ENCODE peak calls at places on chromosomes 7 and 10, in five cellular contexts. One of them, this sample, is unnamed.

GRCh38 chr10:50622497-50623298 is 1.1 kb downstream of the SGMS1 start:
- DNase-seq in GM13976: peak
- DNase-seq in NCI-H1694 treated with DMSO at 0.1 percent for 48 hours: no peak
- DNase-seq in NCI-H1105: no peak
- DNase-seq in stimulated activated CD4-positive, alpha-beta T cell treated with anti-CD3 and anti-CD28 coated beads, Interleukin-4, amount 100 ng/mL, for 1 hour: peak
- DNase-seq in this sample: no peak

GRCh38 chr7:157016352-157017041 is 6.0 kb upstream of the MNX1 start:
- DNase-seq in GM13976: peak
- DNase-seq in NCI-H1694 treated with DMSO at 0.1 percent for 48 hours: no peak
- DNase-seq in NCI-H1105: no peak
- DNase-seq in stimulated activated CD4-positive, alpha-beta T cell treated with anti-CD3 and anti-CD28 coated beads, Interleukin-4, amount 100 ng/mL, for 1 hour: no peak
- DNase-seq in this sample: no peak

GRCh38 chr10:7559447-7559846 is 107.3 kb downstream of the ITIH5 start:
- DNase-seq in GM13976: no peak
- DNase-seq in NCI-H1694 treated with DMSO at 0.1 percent for 48 hours: no peak
- DNase-seq in NCI-H1105: no peak
- DNase-seq in stimulated activated CD4-positive, alpha-beta T cell treated with anti-CD3 and anti-CD28 coated beads, Interleukin-4, amount 100 ng/mL, for 1 hour: no peak
- DNase-seq in this sample: no peak

GRCh38 chr10:44993922-44994751 is 6.6 kb upstream of the ZNF22 start:
- DNase-seq in GM13976: no peak
- DNase-seq in NCI-H1694 treated with DMSO at 0.1 percent for 48 hours: no peak
- DNase-seq in NCI-H1105: no peak
- DNase-seq in stimulated activated CD4-positive, alpha-beta T cell treated with anti-CD3 and anti-CD28 coated beads, Interleukin-4, amount 100 ng/mL, for 1 hour: no peak
- DNase-seq in this sample: no peak

GRCh38 chr10:86828145-86828544 is 71.7 kb downstream of the BMPR1A start:
- DNase-seq in GM13976: no peak
- DNase-seq in NCI-H1694 treated with DMSO at 0.1 percent for 48 hours: no peak
- DNase-seq in NCI-H1105: no peak
- DNase-seq in stimulated activated CD4-positive, alpha-beta T cell treated with anti-CD3 and anti-CD28 coated beads, Interleukin-4, amount 100 ng/mL, for 1 hour: no peak
- DNase-seq in this sample: no peak

GRCh38 chr10:101694056-101694673 is 805 bp downstream of the FBXW4 start:
- DNase-seq in GM13976: peak
- DNase-seq in NCI-H1694 treated with DMSO at 0.1 percent for 48 hours: no peak
- DNase-seq in NCI-H1105: no peak
- DNase-seq in stimulated activated CD4-positive, alpha-beta T cell treated with anti-CD3 and anti-CD28 coated beads, Interleukin-4, amount 100 ng/mL, for 1 hour: peak
- DNase-seq in this sample: no peak

GRCh38 chr7:121530251-121531174 is 134.4 kb upstream of the FAM3C start:
- DNase-seq in GM13976: peak
- DNase-seq in NCI-H1694 treated with DMSO at 0.1 percent for 48 hours: no peak
- DNase-seq in NCI-H1105: no peak
- DNase-seq in stimulated activated CD4-positive, alpha-beta T cell treated with anti-CD3 and anti-CD28 coated beads, Interleukin-4, amount 100 ng/mL, for 1 hour: peak
- DNase-seq in this sample: peak

GRCh38 chr7:50206521-50207250 is 97.8 kb upstream of the IKZF1 start:
- DNase-seq in GM13976: no peak
- DNase-seq in NCI-H1694 treated with DMSO at 0.1 percent for 48 hours: no peak
- DNase-seq in NCI-H1105: no peak
- DNase-seq in stimulated activated CD4-positive, alpha-beta T cell treated with anti-CD3 and anti-CD28 coated beads, Interleukin-4, amount 100 ng/mL, for 1 hour: peak
- DNase-seq in this sample: no peak

GRCh38 chr10:1432161-1432560 is 305.2 kb downstream of the ADARB2 start:
- DNase-seq in GM13976: no peak
- DNase-seq in NCI-H1694 treated with DMSO at 0.1 percent for 48 hours: no peak
- DNase-seq in NCI-H1105: no peak
- DNase-seq in stimulated activated CD4-positive, alpha-beta T cell treated with anti-CD3 and anti-CD28 coated beads, Interleukin-4, amount 100 ng/mL, for 1 hour: no peak
- DNase-seq in this sample: no peak

GRCh38 chr7:96664793-96665192 is 44.9 kb downstream of the SEM1 start:
- DNase-seq in GM13976: no peak
- DNase-seq in NCI-H1694 treated with DMSO at 0.1 percent for 48 hours: no peak
- DNase-seq in NCI-H1105: no peak
- DNase-seq in stimulated activated CD4-positive, alpha-beta T cell treated with anti-CD3 and anti-CD28 coated beads, Interleukin-4, amount 100 ng/mL, for 1 hour: no peak
- DNase-seq in this sample: no peak

GRCh38 chr10:130108934-130109604 is 1.6 kb downstream of the C10orf143 start:
- DNase-seq in GM13976: no peak
- DNase-seq in NCI-H1694 treated with DMSO at 0.1 percent for 48 hours: no peak
- DNase-seq in NCI-H1105: no peak
- DNase-seq in stimulated activated CD4-positive, alpha-beta T cell treated with anti-CD3 and anti-CD28 coated beads, Interleukin-4, amount 100 ng/mL, for 1 hour: no peak
- DNase-seq in this sample: no peak

GRCh38 chr7:39949980-39950472 is at the start of gene CDK13:
- DNase-seq in GM13976: peak
- DNase-seq in NCI-H1694 treated with DMSO at 0.1 percent for 48 hours: peak
- DNase-seq in NCI-H1105: peak
- DNase-seq in stimulated activated CD4-positive, alpha-beta T cell treated with anti-CD3 and anti-CD28 coated beads, Interleukin-4, amount 100 ng/mL, for 1 hour: peak
- DNase-seq in this sample: peak